ENCODE peak calls at places on chromosomes 6 and 20, in ten cellular contexts. A is cardiac muscle cell, D is transverse colon, V is esophagus squamous epithelium, X is GM23338, H is adrenal gland, U is prostate gland, J is A549, O is breast epithelium, Z is tibial artery. E is an unnamed sample.
A peak's percentile ranks its signal among the peaks of the same experiment; 100 is the strongest.

GRCh38 chr6:156988276-156989158 is 211.3 kb downstream of the ARID1B start:
- DNase-seq in A (peak; percentile 26), D (peak; percentile 47), V (no peak), X (peak; percentile 47), H (no peak), U (no peak), J (no peak), O (no peak), Z (no peak), E (no peak)

GRCh38 chr20:61719691-61720347 is 345.9 kb downstream of the TAF4 start:
- DNase-seq in A (no peak), D (no peak), V (no peak), X (peak; percentile 15), H (no peak), U (no peak), J (no peak), O (no peak), Z (no peak), E (peak; percentile 36)

GRCh38 chr6:148105695-148106094 is 236.9 kb upstream of the SASH1 start:
- DNase-seq in A (no peak), D (no peak), V (no peak), X (peak; percentile 26), H (no peak), U (no peak), J (no peak), O (no peak), Z (no peak), E (no peak)

GRCh38 chr6:65927141-65927540 is 220.1 kb upstream of the EYS start:
- DNase-seq in A (no peak), D (no peak), V (no peak), X (no peak), H (no peak), U (no peak), J (no peak), O (no peak), Z (no peak), E (no peak)

GRCh38 chr6:1296542-1296941 is 15.4 kb upstream of the FOXQ1 start:
- DNase-seq in A (no peak), D (no peak), V (no peak), X (no peak), H (no peak), U (no peak), J (peak; percentile 43), O (no peak), Z (no peak), E (no peak)

GRCh38 chr6:40395066-40395697 is 192.0 kb downstream of the LRFN2 start:
- DNase-seq in A (no peak), D (no peak), V (no peak), X (no peak), H (no peak), U (no peak), J (no peak), O (no peak), Z (no peak), E (no peak)

GRCh38 chr20:63135411-63135810 is 80.5 kb downstream of the YTHDF1 start:
- DNase-seq in A (no peak), D (no peak), V (no peak), X (peak; percentile 60), H (no peak), U (no peak), J (no peak), O (no peak), Z (no peak), E (no peak)

GRCh38 chr6:137571854-137572253 is 77.7 kb upstream of the OLIG3 start:
- DNase-seq in A (peak; percentile 26), D (peak; percentile 44), V (no peak), X (peak; percentile 76), H (no peak), U (no peak), J (peak; percentile 37), O (no peak), Z (no peak), E (peak; percentile 58)

GRCh38 chr20:34099675-34100074 is 12.4 kb downstream of the EIF2S2 start:
- DNase-seq in A (no peak), D (no peak), V (no peak), X (no peak), H (no peak), U (no peak), J (no peak), O (no peak), Z (no peak), E (no peak)

GRCh38 chr6:23349521-23350147 is 776.4 kb upstream of the NRSN1 start:
- DNase-seq in A (no peak), D (no peak), V (no peak), X (no peak), H (no peak), U (no peak), J (peak; percentile 28), O (no peak), Z (no peak), E (no peak)

GRCh38 chr6:27825025-27825823 is 87.0 kb downstream of the OR2B2 start:
- DNase-seq in A (no peak), D (no peak), V (no peak), X (no peak), H (no peak), U (no peak), J (no peak), O (no peak), Z (no peak), E (no peak)

GRCh38 chr6:16396497-16397319 is 158.3 kb downstream of the GMPR start:
- DNase-seq in A (no peak), D (no peak), V (no peak), X (no peak), H (no peak), U (no peak), J (no peak), O (no peak), Z (no peak), E (no peak)

DNA sequence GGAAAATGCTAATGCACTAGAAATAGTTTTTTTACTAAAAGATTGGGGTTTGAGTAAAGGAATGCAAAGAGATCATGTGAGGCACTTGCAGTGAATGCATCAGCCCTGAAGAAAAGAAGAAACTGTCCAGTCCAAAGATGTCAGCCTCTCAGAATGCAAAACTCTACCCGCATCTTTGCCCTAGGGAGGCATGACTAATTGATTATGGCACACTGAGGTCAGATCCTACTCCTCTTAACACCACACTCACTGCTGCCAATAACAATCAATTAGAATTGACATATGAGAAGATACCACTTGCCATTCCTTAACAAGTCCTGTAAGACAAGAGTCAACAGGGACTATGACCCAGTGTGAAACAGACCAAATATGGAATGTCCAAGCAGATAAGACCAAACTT is 262.3 kb upstream of the PLN start:
- DNase-seq in A (no peak), D (no peak), V (no peak), X (no peak), H (no peak), U (no peak), J (no peak), O (no peak), Z (no peak), E (no peak)
- TF ChIP-seq CTCF in A (no peak), D (no peak), V (no peak), X (no peak), H (no peak), U (no peak), J (no peak), O (no peak), Z (no peak), E (no peak)

GRCh38 chr6:44056392-44057237 is 70.6 kb downstream of the MRPL14 start:
- DNase-seq in A (no peak), D (peak; percentile 35), V (no peak), X (no peak), H (peak; percentile 62), U (no peak), J (no peak), O (no peak), Z (no peak), E (no peak)
- H3K27ac ChIP-seq in A (no peak overlapping the region), D (peak overlapping the region; percentile 31), V (no peak overlapping the region), X (no peak overlapping the region), H (no peak overlapping the region), U (no peak overlapping the region), J (peak overlapping the region; percentile 97), O (peak overlapping the region; percentile 96), Z (no peak overlapping the region), E (no peak overlapping the region)

DNA sequence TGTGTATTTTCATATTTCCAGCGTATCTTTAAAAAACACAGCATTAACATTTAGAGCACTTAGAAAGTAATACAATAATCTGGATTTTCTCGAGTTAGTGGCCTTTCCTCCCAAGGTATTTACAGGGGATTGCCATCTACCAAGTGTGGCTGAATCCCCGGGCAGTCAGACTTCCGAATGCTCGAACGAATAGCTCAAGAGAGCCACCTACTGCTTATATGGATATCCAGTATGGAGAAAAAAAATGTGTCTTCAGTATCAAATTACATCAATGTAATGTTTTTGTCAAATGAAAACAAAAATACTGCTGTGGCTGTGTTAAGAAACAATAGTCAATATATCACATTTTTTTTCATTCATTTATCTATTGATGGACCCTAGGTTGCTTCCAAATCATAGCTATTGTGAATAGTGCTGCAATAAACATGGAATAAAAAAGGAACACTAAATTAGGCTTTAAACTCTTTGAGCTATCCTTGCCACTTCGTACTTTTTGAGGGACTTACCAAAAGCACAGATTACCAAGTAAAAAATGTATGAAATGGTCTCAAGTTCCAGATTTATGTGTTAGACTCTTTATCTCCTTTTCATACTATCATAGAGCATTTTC is 654.5 kb upstream of the PTCHD4 start:
- DNase-seq in A (peak; percentile 79), D (no peak), V (no peak), X (peak; percentile 88), H (peak; percentile 19), U (no peak), J (peak; percentile 55), O (no peak), Z (no peak), E (no peak)
- TF ChIP-seq CTCF in A (peak; percentile 70), D (no peak), V (peak; percentile 34), X (peak; percentile 71), H (peak; percentile 39), U (no peak), J (peak; percentile 42), O (no peak), Z (peak; percentile 21), E (no peak)

GRCh38 chr6:24931752-24932691 is 3.7 kb downstream of the RIPOR2 start:
- DNase-seq in A (no peak), D (no peak), V (no peak), X (no peak), H (no peak), U (no peak), J (no peak), O (no peak), Z (no peak), E (no peak)

GRCh38 chr6:24930386-24930785 is 5.4 kb downstream of the RIPOR2 start:
- DNase-seq in A (peak; percentile 47), D (no peak), V (no peak), X (no peak), H (no peak), U (no peak), J (no peak), O (no peak), Z (no peak), E (no peak)

GRCh38 chr6:24932832-24933231 is 2.9 kb downstream of the RIPOR2 start:
- DNase-seq in A (no peak), D (no peak), V (no peak), X (no peak), H (no peak), U (no peak), J (no peak), O (no peak), Z (no peak), E (no peak)

GRCh38 chr6:24933266-24933665 is 2.5 kb downstream of the RIPOR2 start:
- DNase-seq in A (no peak), D (no peak), V (no peak), X (no peak), H (no peak), U (no peak), J (no peak), O (no peak), Z (no peak), E (no peak)

DNA sequence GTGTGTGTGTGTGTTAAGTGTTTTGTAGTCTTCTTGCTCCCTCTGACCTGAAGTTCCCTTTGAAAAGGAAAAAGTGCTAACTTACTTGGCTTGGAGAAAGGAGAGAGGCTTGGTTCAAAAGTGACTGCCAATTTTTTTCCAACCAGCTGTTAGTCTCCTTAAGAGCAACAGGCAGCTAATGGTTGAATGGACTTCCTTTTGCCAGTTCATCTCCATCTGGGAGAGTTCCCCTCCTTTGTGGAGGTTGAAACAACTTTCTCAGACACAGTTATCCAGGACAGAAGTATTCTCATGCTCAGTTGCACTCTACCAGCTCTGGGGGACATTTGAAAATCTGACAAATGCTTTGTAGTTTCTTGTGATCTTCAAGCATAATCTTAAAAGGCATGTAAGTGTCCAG is 4.5 kb downstream of the RIPOR2 start:
- DNase-seq in A (no peak), D (no peak), V (no peak), X (no peak), H (no peak), U (no peak), J (no peak), O (no peak), Z (no peak), E (no peak)
- H3K27ac ChIP-seq in A (peak overlapping the region; percentile 74), D (peak overlapping the region; percentile 34), V (no peak overlapping the region), X (peak overlapping the region; percentile 18), H (no peak overlapping the region), U (no peak overlapping the region), J (no peak overlapping the region), O (no peak overlapping the region), Z (no peak overlapping the region), E (peak overlapping the region; percentile 89)